ENCODE peak calls at places on chromosomes 7 and 10, in nine cellular contexts. N is endothelial cell of umbilical vein; I is T-helper 9 cell; Z is pancreas; G is central memory CD4-positive, alpha-beta T cell; T is T-cell; U is activated T-helper 1 cell treated with anti-CD3 and anti-CD28 coated beads, Interleukin-12 subunit alpha, Interleukin-12 subunit beta, Interleukin-2, Interleukin-4 antibody, amounts not matched to agents 30 ng/mL and 10 ng/mL and 1 ng/mL, durations not matched to agents 14 hours and 24 hours and 36 hours; R is stimulated activated CD8-positive, alpha-beta memory T cell treated with anti-CD3 and anti-CD28 coated beads, Interleukin-2, amount 100 ng/mL, for 48 hours; D is hippocampal formation. S is an unnamed sample.

GRCh38 chr7:98348726-98349474 is 52.0 kb downstream of the BAIAP2L1 start:
- DNase-seq in U (no peak), G (no peak), N (no peak), Z (no peak), I (no peak), T (no peak), D (no peak), R (no peak), S (no peak)

GRCh38 chr7:40584667-40585433 is 450.0 kb downstream of the SUGCT start:
- DNase-seq in U (no peak), G (no peak), N (peak), I (no peak), Z (no peak), D (no peak), R (no peak), T (no peak), S (no peak)

GRCh38 chr10:49282879-49283321 is 16.1 kb upstream of the C10orf71 start:
- DNase-seq in R (no peak), Z (no peak), D (no peak), T (no peak), I (no peak), N (no peak), U (no peak), G (no peak), S (no peak)

GRCh38 chr7:143315782-143316181 is at the start of gene CLCN1:
- DNase-seq in N (no peak), R (no peak), I (no peak), T (no peak), G (no peak), Z (no peak), U (no peak), D (no peak), S (no peak)

GRCh38 chr7:74587435-74588126 is 69.9 kb upstream of the GTF2I start:
- DNase-seq in N (peak), R (no peak), T (no peak), I (no peak), U (no peak), Z (peak), D (peak), G (no peak), S (no peak)

GRCh38 chr10:74394416-74394969 is 243.5 kb downstream of the ADK start:
- DNase-seq in T (no peak), U (no peak), N (no peak), G (no peak), Z (no peak), I (no peak), R (no peak), D (no peak), S (no peak)

GRCh38 chr7:157964016-157964415 is 623.6 kb downstream of the PTPRN2 start:
- DNase-seq in I (no peak), R (no peak), D (no peak), N (no peak), Z (no peak), U (no peak), T (no peak), G (no peak), S (no peak)

GRCh38 chr7:33463131-33463530 is 333.8 kb downstream of the BBS9 start:
- DNase-seq in Z (no peak), G (no peak), I (no peak), U (no peak), D (no peak), R (no peak), N (no peak), T (no peak), S (no peak)

GRCh38 chr10:49646256-49646870 is 32.5 kb downstream of the CHAT start:
- DNase-seq in G (no peak), Z (peak), N (no peak), T (no peak), I (no peak), R (no peak), D (no peak), U (no peak), S (no peak)

GRCh38 chr7:19713676-19714075 is 4.8 kb upstream of the POLR1F start:
- DNase-seq in Z (no peak), D (no peak), N (peak), U (no peak), I (peak), G (peak), T (peak), R (no peak), S (peak)

S was measured in KG1.